ENCODE peak calls at places on chromosomes 7 and 10, in four cellular contexts. F is SJSA1, G is hepatocyte, M is psoas muscle. U is an unnamed sample.

GRCh38 chr7:44213872-44214595 is 13.3 kb downstream of the YKT6 start:
- DNase-seq in F (no peak), M (peak; percentile 35), G (peak; percentile 70), U (no peak)

GRCh38 chr7:83427929-83428328 is 221.0 kb downstream of the SEMA3E start:
- DNase-seq in G (no peak), F (no peak), M (no peak), U (peak; percentile 45)

GRCh38 chr10:18607503-18607902 is 43.9 kb downstream of the NSUN6 start:
- DNase-seq in F (peak; percentile 49), M (no peak), G (peak; percentile 71), U (peak; percentile 70)

GRCh38 chr10:62817120-62817762 is 1.1 kb upstream of the EGR2 start:
- DNase-seq in F (peak; percentile 40), M (peak; percentile 70), G (peak; percentile 69), U (no peak)

GRCh38 chr10:79087721-79088120 is 19.0 kb downstream of the ZMIZ1 start:
- DNase-seq in M (no peak), F (no peak), G (no peak), U (no peak)

GRCh38 chr7:71682181-71682580 is 550.2 kb downstream of the GALNT17 start:
- DNase-seq in M (no peak), F (no peak), G (no peak), U (no peak)

GRCh38 chr10:124155781-124156401 is 62.5 kb upstream of the CHST15 start:
- DNase-seq in M (peak; percentile 63), G (no peak), F (peak; percentile 63), U (peak; percentile 79)

GRCh38 chr7:44535348-44536064 is 5.6 kb downstream of the NPC1L1 start:
- DNase-seq in M (no peak), G (no peak), F (no peak), U (no peak)

GRCh38 chr10:126222736-126223511 is 165.4 kb downstream of the ADAM12 start:
- DNase-seq in F (no peak), G (no peak), M (no peak), U (no peak)

GRCh38 chr7:1397491-1398327 is 61.6 kb downstream of the MICALL2 start:
- DNase-seq in G (no peak), F (no peak), M (no peak), U (peak; percentile 60)

GRCh38 chr10:121607310-121608055 is 9.2 kb upstream of the FGFR2 start:
- DNase-seq in G (no peak), F (no peak), M (no peak), U (no peak)

GRCh38 chr10:97325754-97326153 is 6.7 kb downstream of the FRAT1 start:
- DNase-seq in F (no peak), M (no peak), G (no peak), U (no peak)

GRCh38 chr7:66964391-66964790 is 31.0 kb downstream of the SBDS start:
- DNase-seq in M (no peak), F (no peak), G (peak; percentile 14), U (no peak)

GRCh38 chr7:99357701-99358490 is 16.6 kb upstream of the ARPC1B start:
- DNase-seq in F (no peak), M (no peak), G (no peak), U (no peak)

GRCh38 chr7:50309130-50309478 is 4.6 kb downstream of the IKZF1 start:
- DNase-seq in G (no peak), M (no peak), F (no peak), U (no peak)

GRCh38 chr10:116840389-116841075 is 8.8 kb upstream of the ENO4 start:
- DNase-seq in F (no peak), G (no peak), M (no peak), U (no peak)

GRCh38 chr7:25288536-25289283 is 60.4 kb upstream of the NPVF start:
- DNase-seq in G (peak; percentile 10), M (no peak), F (no peak), U (peak; percentile 43)

GRCh38 chr7:37510043-37510634 is 61.5 kb upstream of the ELMO1 start:
- DNase-seq in F (peak; percentile 4), M (no peak), G (peak; percentile 28), U (no peak)

GRCh38 chr7:125279956-125280355 is 350.3 kb upstream of the POT1 start:
- DNase-seq in G (no peak), M (no peak), F (no peak), U (peak; percentile 8)

GRCh38 chr7:22607180-22607579 is 107.2 kb upstream of the STEAP1B start:
- DNase-seq in M (no peak), G (no peak), F (no peak), U (peak; percentile 76)

GRCh38 chr7:82600601-82601000 is 157.0 kb upstream of the CACNA2D1 start:
- DNase-seq in F (no peak), G (no peak), M (no peak), U (no peak)

GRCh38 chr7:123864438-123864837 is 19.5 kb downstream of the HYAL4 start:
- DNase-seq in G (peak; percentile 30), F (no peak), M (no peak), U (no peak)

GRCh38 chr7:98866341-98866740 is 3.5 kb downstream of the TMEM130 start:
- DNase-seq in F (no peak), M (peak; percentile 12), G (no peak), U (no peak)

GRCh38 chr7:46811529-46811928 is 770.4 kb downstream of the TNS3 start:
- DNase-seq in G (peak; percentile 60), F (peak; percentile 52), M (no peak), U (peak; percentile 91)

GRCh38 chr7:28078036-28078901 is 102.3 kb downstream of the JAZF1 start:
- DNase-seq in F (peak; percentile 52), G (peak; percentile 53), M (no peak), U (peak; percentile 24)

GRCh38 chr7:69062020-69062760 is 536.1 kb upstream of the AUTS2 start:
- DNase-seq in M (no peak), G (peak; percentile 3), F (no peak), U (no peak)

GRCh38 chr7:121126801-121127534 is 138.5 kb downstream of the CPED1 start:
- DNase-seq in G (no peak), F (no peak), M (no peak), U (no peak)

GRCh38 chr7:136869006-136869961 is 832 bp downstream of the CHRM2 start:
- DNase-seq in F (no peak), M (peak; percentile 42), G (peak; percentile 9), U (no peak)

GRCh38 chr7:34756691-34757090 is 98.7 kb downstream of the NPSR1 start:
- DNase-seq in F (no peak), M (no peak), G (no peak), U (no peak)

GRCh38 chr7:146375155-146375554 is 258.6 kb downstream of the CNTNAP2 start:
- DNase-seq in M (no peak), G (no peak), F (no peak), U (peak; percentile 0)

GRCh38 chr10:123007558-123008378 is 827 bp downstream of the IKZF5 start:
- DNase-seq in G (peak; percentile 80), F (peak; percentile 39), M (no peak), U (peak; percentile 23)

GRCh38 chr10:91891285-91892001 is 17.8 kb downstream of the FGFBP3 start:
- DNase-seq in G (no peak), M (no peak), F (no peak), U (peak; percentile 59)

GRCh38 chr7:101547022-101547915 is 81.8 kb downstream of the MYL10 start:
- DNase-seq in M (peak; percentile 26), G (no peak), F (no peak), U (no peak)

GRCh38 chr7:12737364-12737763 is 49.9 kb downstream of the ARL4A start:
- DNase-seq in F (no peak), G (no peak), M (no peak), U (no peak)

GRCh38 chr7:87202208-87202607 is 17.3 kb downstream of the TMEM243 start:
- DNase-seq in G (no peak), F (no peak), M (no peak), U (no peak)

GRCh38 chr7:34067406-34067805 is 162.1 kb downstream of the BMPER start:
- DNase-seq in G (no peak), M (no peak), F (no peak), U (no peak)

GRCh38 chr7:129370812-129371211 is 63.4 kb upstream of the STRIP2 start:
- DNase-seq in G (peak; percentile 29), F (no peak), M (no peak), U (no peak)

DNA sequence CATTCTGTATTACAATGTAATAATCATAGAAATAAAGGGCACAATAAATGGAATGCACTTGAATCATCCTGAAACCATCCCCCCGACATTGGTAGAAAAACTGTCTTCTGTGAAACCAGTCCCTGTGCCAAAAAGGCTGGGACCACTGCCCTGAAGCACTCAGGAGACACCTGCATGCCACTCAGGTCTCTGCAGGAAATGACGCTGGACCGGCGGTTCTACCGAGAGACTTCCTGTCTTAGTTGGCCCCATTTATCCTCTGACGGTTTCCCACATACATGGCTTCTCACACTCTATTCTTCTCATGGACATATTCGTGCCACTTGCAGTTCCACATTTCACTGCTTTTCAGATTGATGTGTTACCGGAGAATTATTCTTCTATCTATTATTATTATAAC is 617.5 kb downstream of the SDK1 start:
- DNase-seq in G (no peak), M (no peak), F (no peak), U (no peak)
- H3K27me3 ChIP-seq in G (no peaks in the 10 kb centered on the region), M (no peaks in the 10 kb centered on the region), F (no peaks in the 10 kb centered on the region), U (no peaks in the 10 kb centered on the region)

GRCh38 chr7:107152011-107152410 is 16.8 kb upstream of the HBP1 start:
- DNase-seq in F (no peak), M (no peak), G (peak; percentile 20), U (no peak)

GRCh38 chr7:107158028-107158427 is 10.8 kb upstream of the HBP1 start:
- DNase-seq in M (no peak), G (no peak), F (no peak), U (no peak)

GRCh38 chr7:107151538-107151937 is 17.3 kb upstream of the HBP1 start:
- DNase-seq in G (no peak), M (no peak), F (no peak), U (no peak)

GRCh38 chr7:107157091-107157490 is 11.7 kb upstream of the HBP1 start:
- DNase-seq in F (no peak), G (no peak), M (no peak), U (no peak)

GRCh38 chr7:107154826-107155225 is 14.0 kb upstream of the HBP1 start:
- DNase-seq in M (no peak), G (no peak), F (no peak), U (no peak)
- H3K9me3 ChIP-seq in M (no peaks in the 10 kb centered on the region), G (no peaks in the 10 kb centered on the region), F (no peaks in the 10 kb centered on the region), U (no peaks in the 10 kb centered on the region)

GRCh38 chr10:8065651-8066050 is 11.2 kb downstream of the GATA3 start:
- DNase-seq in M (no peak), F (no peak), G (no peak), U (no peak)
- H3K27me3 ChIP-seq in M (no peaks in the 10 kb centered on the region), F (no peaks in the 10 kb centered on the region), G (peaks cover 38% of the 10 kb centered on the region), U (no peaks in the 10 kb centered on the region)

GRCh38 chr10:133457100-133457841 is 3.5 kb downstream of the SCART1 start:
- DNase-seq in F (no peak), G (no peak), M (peak; percentile 47), U (no peak)

GRCh38 chr10:133455611-133456031 is 1.9 kb downstream of the SCART1 start:
- DNase-seq in G (no peak), F (no peak), M (no peak), U (no peak)

GRCh38 chr10:133458021-133458709 is 4.4 kb downstream of the SCART1 start:
- DNase-seq in G (no peak), F (no peak), M (no peak), U (no peak)

GRCh38 chr10:133455196-133455595 is 1.5 kb downstream of the SCART1 start:
- DNase-seq in F (no peak), G (no peak), M (no peak), U (no peak)

GRCh38 chr10:133456041-133456951 is 2.6 kb downstream of the SCART1 start:
- DNase-seq in F (no peak), G (no peak), M (peak; percentile 42), U (no peak)
- H3K9me3 ChIP-seq in F (peaks cover 6% of the 10 kb centered on the region), G (no peaks in the 10 kb centered on the region), M (no peaks in the 10 kb centered on the region), U (no peaks in the 10 kb centered on the region)

GRCh38 chr10:22333667-22334282 is 11.5 kb upstream of the SPAG6 start:
- DNase-seq in G (no peak), M (no peak), F (no peak), U (no peak)
- H3K27me3 ChIP-seq in G (peaks cover 75% of the 10 kb centered on the region), M (peaks cover 5% of the 10 kb centered on the region), F (peaks cover 36% of the 10 kb centered on the region), U (peaks cover 31% of the 10 kb centered on the region)

U was measured in MG63.